ENCODE peak calls at places on chromosomes 12 and 14, in ten cellular contexts. J, X, P, D, Y, I, R, A, V and F are unnamed samples.

GRCh38 chr12:103697912-103698751 is 111.1 kb downstream of the STAB2 start:
- DNase-seq in J (no peak), X (no peak), P (no peak), D (no peak), Y (no peak), I (no peak), R (no peak), A (no peak), V (no peak), F (no peak)

GRCh38 chr14:32841698-32842097 is 97.0 kb upstream of the NPAS3 start:
- DNase-seq in J (no peak), X (no peak), P (no peak), D (no peak), Y (no peak), I (no peak), R (no peak), A (no peak), V (no peak), F (no peak)

GRCh38 chr12:48693572-48693971 is 11.5 kb upstream of the KANSL2 start:
- DNase-seq in J (no peak), X (no peak), P (no peak), D (no peak), Y (no peak), I (no peak), R (no peak), A (no peak), V (no peak), F (no peak)

GRCh38 chr12:63885401-63885800 is 40.9 kb downstream of the SRGAP1 start:
- DNase-seq in J (no peak), X (no peak), P (no peak), D (no peak), Y (no peak), I (no peak), R (no peak), A (no peak), V (no peak), F (no peak)

GRCh38 chr14:68640293-68640574 is 152.6 kb downstream of the ZFP36L1 start:
- DNase-seq in J (no peak), X (no peak), P (no peak), D (no peak), Y (no peak), I (no peak), R (no peak), A (no peak), V (no peak), F (no peak)

GRCh38 chr12:41188058-41188840 is at the start of gene PDZRN4:
- DNase-seq in J (no peak), X (no peak), P (peak), D (no peak), Y (peak), I (no peak), R (no peak), A (no peak), V (peak), F (peak)

GRCh38 chr12:132593071-132593470 is 17.3 kb downstream of the LRCOL1 start:
- DNase-seq in J (peak), X (no peak), P (no peak), D (no peak), Y (no peak), I (no peak), R (no peak), A (no peak), V (no peak), F (no peak)

GRCh38 chr14:99821519-99822165 is 28.4 kb downstream of the EML1 start:
- DNase-seq in J (no peak), X (peak), P (no peak), D (no peak), Y (no peak), I (no peak), R (peak), A (no peak), V (no peak), F (no peak)

GRCh38 chr12:109130755-109131521 is 14.6 kb downstream of the ACACB start:
- DNase-seq in J (no peak), X (no peak), P (peak), D (no peak), Y (peak), I (no peak), R (no peak), A (no peak), V (peak), F (peak)

GRCh38 chr12:50985322-50985721 is 33.0 kb downstream of the HIGD1C start:
- DNase-seq in J (no peak), X (peak), P (no peak), D (peak), Y (no peak), I (no peak), R (no peak), A (peak), V (peak), F (peak)

GRCh38 chr12:33593753-33594152 is 154.1 kb upstream of the SYT10 start:
- DNase-seq in J (no peak), X (no peak), P (no peak), D (no peak), Y (no peak), I (no peak), R (no peak), A (no peak), V (no peak), F (no peak)

GRCh38 chr14:63100597-63100996 is 55.3 kb upstream of the KCNH5 start:
- DNase-seq in J (no peak), X (no peak), P (no peak), D (no peak), Y (no peak), I (no peak), R (no peak), A (no peak), V (no peak), F (no peak)
- H3K4me3 ChIP-seq in J (no peak), X (no peak), P (no peak), D (no peak), Y (no peak), I (no peak), R (no peak), A (no peak), V (no peak), F (no peak)

GRCh38 chr12:65885312-65885711 is 61.0 kb downstream of the HMGA2 start:
- DNase-seq in J (no peak), X (peak), P (no peak), D (no peak), Y (no peak), I (no peak), R (no peak), A (no peak), V (no peak), F (no peak)

GRCh38 chr12:65889144-65889880 is 65.0 kb downstream of the HMGA2 start:
- DNase-seq in J (no peak), X (no peak), P (no peak), D (no peak), Y (no peak), I (no peak), R (no peak), A (no peak), V (no peak), F (no peak)

GRCh38 chr12:65891219-65891618 is 66.9 kb downstream of the HMGA2 start:
- DNase-seq in J (no peak), X (peak), P (no peak), D (no peak), Y (no peak), I (no peak), R (no peak), A (no peak), V (no peak), F (no peak)

GRCh38 chr12:65885716-65886115 is 61.4 kb downstream of the HMGA2 start:
- DNase-seq in J (no peak), X (no peak), P (no peak), D (no peak), Y (no peak), I (no peak), R (no peak), A (no peak), V (no peak), F (no peak)

GRCh38 chr12:65886996-65887395 is 62.7 kb downstream of the HMGA2 start:
- DNase-seq in J (no peak), X (peak), P (no peak), D (no peak), Y (no peak), I (no peak), R (no peak), A (no peak), V (no peak), F (no peak)
- H3K27ac ChIP-seq in J (no peak), X (no peak), P (no peak), D (peak), Y (no peak), I (no peak), R (no peak), A (no peak), V (no peak), F (no peak)

DNA sequence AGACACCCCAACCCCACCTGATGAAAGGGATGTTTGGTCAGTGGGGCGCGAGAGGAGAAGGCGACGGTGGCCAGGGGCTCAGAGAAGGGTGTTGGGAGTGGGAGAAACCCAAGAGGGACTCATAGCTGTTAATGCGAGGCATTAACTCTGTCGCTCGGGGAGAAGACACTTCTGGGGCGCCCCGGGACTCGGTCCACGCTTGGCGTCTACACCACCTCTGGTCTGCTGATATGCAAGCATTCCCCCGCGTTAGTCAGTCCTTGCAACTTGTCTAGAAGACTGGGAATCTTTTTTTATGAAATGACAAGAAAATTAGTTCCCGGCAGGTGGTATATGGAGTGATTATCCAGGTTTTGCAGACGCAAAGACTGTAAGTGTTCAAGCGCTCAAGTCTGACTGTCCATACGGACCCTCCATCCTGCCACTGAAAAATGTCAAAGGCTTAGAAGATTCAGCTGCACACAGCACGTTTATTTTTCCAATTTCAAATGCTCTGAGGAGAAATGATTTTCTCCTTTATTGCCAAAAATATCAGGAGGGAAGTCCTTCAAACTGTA is 385 bp upstream of the SLC35F4 start:
- DNase-seq in J (no peak), X (no peak), P (peak), D (no peak), Y (no peak), I (no peak), R (no peak), A (no peak), V (no peak), F (no peak)
- H3K4me3 ChIP-seq in J (no peak), X (no peak), P (peak), D (no peak), Y (no peak), I (no peak), R (no peak), A (no peak), V (peak), F (peak)

GRCh38 chr14:103920981-103921854 is 7.0 kb upstream of the TDRD9 start:
- DNase-seq in J (peak), X (peak), P (peak), D (peak), Y (peak), I (peak), R (peak), A (peak), V (peak), F (peak)
- H3K27ac ChIP-seq in J (peak), X (peak), P (no peak), D (peak), Y (peak), I (peak), R (peak), A (peak), V (peak), F (peak)

GRCh38 chr14:64464695-64465094 is 604 bp upstream of the AKAP5 start:
- DNase-seq in J (no peak), X (no peak), P (no peak), D (no peak), Y (no peak), I (no peak), R (no peak), A (peak), V (no peak), F (no peak)

GRCh38 chr14:64465208-64465821 is at the start of gene AKAP5:
- DNase-seq in J (peak), X (peak), P (peak), D (no peak), Y (peak), I (peak), R (peak), A (peak), V (no peak), F (no peak)

GRCh38 chr14:64465856-64466554 is 706 bp downstream of the AKAP5 start:
- DNase-seq in J (no peak), X (peak), P (peak), D (no peak), Y (no peak), I (no peak), R (peak), A (peak), V (no peak), F (no peak)

GRCh38 chr14:64463198-64463597 is 2.1 kb upstream of the AKAP5 start:
- DNase-seq in J (no peak), X (no peak), P (no peak), D (no peak), Y (no peak), I (no peak), R (no peak), A (no peak), V (no peak), F (no peak)

DNA sequence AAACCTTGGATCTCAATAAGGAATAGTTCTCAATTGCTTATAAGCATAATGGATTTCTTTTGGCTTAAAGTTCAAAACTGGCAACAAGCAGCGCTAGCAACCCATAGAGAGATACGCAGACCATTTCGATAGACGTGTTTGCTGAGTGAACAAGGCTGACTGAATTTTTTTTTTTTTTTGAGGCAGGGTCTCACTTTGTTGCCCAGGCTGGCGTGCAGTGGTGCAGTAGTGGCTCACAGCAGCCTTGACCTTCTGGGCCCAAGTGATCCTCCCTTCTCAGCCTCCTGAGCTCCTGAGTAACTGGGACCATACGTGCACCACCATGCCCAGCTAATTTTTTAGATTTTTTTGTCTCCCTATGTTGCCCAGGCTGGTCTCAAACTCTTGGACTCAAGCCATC is 1.4 kb upstream of the AKAP5 start:
- DNase-seq in J (no peak), X (no peak), P (no peak), D (no peak), Y (no peak), I (no peak), R (no peak), A (no peak), V (no peak), F (no peak)
- H3K4me3 ChIP-seq in J (no peak), X (no peak), P (no peak), D (no peak), Y (no peak), I (no peak), R (no peak), A (no peak), V (no peak), F (no peak)

DNA sequence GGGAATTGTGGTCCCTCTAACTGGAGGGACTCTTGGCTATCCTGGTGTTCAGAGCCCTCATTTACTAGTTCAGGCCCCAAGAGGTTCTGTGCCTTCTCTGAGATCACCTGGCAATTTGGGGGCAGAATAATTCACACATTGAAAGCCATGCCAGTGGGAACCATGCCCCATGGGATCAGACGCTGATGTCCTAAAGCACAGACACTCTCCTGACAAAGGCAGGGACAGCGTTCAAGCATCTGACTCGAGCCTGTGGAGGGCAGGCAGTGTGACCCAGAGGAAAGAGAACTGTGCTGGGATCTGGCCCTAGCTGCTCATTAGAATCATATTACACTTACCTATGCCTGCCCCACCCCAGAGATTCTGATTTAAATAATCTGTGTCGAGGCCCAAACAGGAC is 2.4 kb upstream of the ASB2 start:
- DNase-seq in J (no peak), X (no peak), P (no peak), D (no peak), Y (no peak), I (no peak), R (no peak), A (no peak), V (no peak), F (no peak)
- H3K27ac ChIP-seq in J (no peak), X (no peak), P (no peak), D (no peak), Y (peak), I (no peak), R (peak), A (no peak), V (peak), F (peak)

GRCh38 chr14:103091883-103092222 is 2.7 kb upstream of the EXOC3L4 start:
- DNase-seq in J (no peak), X (no peak), P (no peak), D (no peak), Y (no peak), I (no peak), R (no peak), A (no peak), V (no peak), F (no peak)
- H3K4me3 ChIP-seq in J (peak), X (peak), P (peak), D (peak), Y (peak), I (peak), R (peak), A (peak), V (peak), F (peak)

GRCh38 chr12:11797317-11797913 is 147.9 kb downstream of the ETV6 start:
- DNase-seq in J (no peak), X (peak), P (no peak), D (no peak), Y (no peak), I (no peak), R (no peak), A (no peak), V (no peak), F (no peak)

GRCh38 chr12:11797993-11798720 is 148.7 kb downstream of the ETV6 start:
- DNase-seq in J (no peak), X (no peak), P (no peak), D (no peak), Y (no peak), I (no peak), R (no peak), A (no peak), V (no peak), F (no peak)

GRCh38 chr12:11795910-11796459 is 146.5 kb downstream of the ETV6 start:
- DNase-seq in J (no peak), X (peak), P (peak), D (peak), Y (no peak), I (no peak), R (no peak), A (peak), V (no peak), F (no peak)

GRCh38 chr12:11801643-11802042 is 152.2 kb downstream of the ETV6 start:
- DNase-seq in J (no peak), X (no peak), P (no peak), D (no peak), Y (no peak), I (no peak), R (no peak), A (no peak), V (no peak), F (no peak)

GRCh38 chr12:11798856-11799530 is 149.5 kb downstream of the ETV6 start:
- DNase-seq in J (no peak), X (peak), P (no peak), D (no peak), Y (no peak), I (no peak), R (no peak), A (no peak), V (no peak), F (no peak)
- H3K27ac ChIP-seq in J (no peak), X (peak), P (no peak), D (no peak), Y (peak), I (peak), R (no peak), A (no peak), V (no peak), F (peak)

GRCh38 chr14:104973215-104974145 is 4.7 kb downstream of the AHNAK2 start:
- DNase-seq in J (peak), X (peak), P (peak), D (peak), Y (peak), I (no peak), R (peak), A (peak), V (peak), F (peak)

GRCh38 chr14:104971447-104972240 is 6.5 kb downstream of the AHNAK2 start:
- DNase-seq in J (peak), X (no peak), P (no peak), D (no peak), Y (no peak), I (no peak), R (no peak), A (no peak), V (no peak), F (no peak)

GRCh38 chr14:104970231-104971068 is 7.7 kb downstream of the AHNAK2 start:
- DNase-seq in J (peak), X (peak), P (peak), D (no peak), Y (peak), I (peak), R (peak), A (peak), V (peak), F (peak)

GRCh38 chr14:104974146-104974541 is 4.0 kb downstream of the AHNAK2 start:
- DNase-seq in J (no peak), X (no peak), P (no peak), D (no peak), Y (no peak), I (no peak), R (no peak), A (no peak), V (no peak), F (no peak)

DNA sequence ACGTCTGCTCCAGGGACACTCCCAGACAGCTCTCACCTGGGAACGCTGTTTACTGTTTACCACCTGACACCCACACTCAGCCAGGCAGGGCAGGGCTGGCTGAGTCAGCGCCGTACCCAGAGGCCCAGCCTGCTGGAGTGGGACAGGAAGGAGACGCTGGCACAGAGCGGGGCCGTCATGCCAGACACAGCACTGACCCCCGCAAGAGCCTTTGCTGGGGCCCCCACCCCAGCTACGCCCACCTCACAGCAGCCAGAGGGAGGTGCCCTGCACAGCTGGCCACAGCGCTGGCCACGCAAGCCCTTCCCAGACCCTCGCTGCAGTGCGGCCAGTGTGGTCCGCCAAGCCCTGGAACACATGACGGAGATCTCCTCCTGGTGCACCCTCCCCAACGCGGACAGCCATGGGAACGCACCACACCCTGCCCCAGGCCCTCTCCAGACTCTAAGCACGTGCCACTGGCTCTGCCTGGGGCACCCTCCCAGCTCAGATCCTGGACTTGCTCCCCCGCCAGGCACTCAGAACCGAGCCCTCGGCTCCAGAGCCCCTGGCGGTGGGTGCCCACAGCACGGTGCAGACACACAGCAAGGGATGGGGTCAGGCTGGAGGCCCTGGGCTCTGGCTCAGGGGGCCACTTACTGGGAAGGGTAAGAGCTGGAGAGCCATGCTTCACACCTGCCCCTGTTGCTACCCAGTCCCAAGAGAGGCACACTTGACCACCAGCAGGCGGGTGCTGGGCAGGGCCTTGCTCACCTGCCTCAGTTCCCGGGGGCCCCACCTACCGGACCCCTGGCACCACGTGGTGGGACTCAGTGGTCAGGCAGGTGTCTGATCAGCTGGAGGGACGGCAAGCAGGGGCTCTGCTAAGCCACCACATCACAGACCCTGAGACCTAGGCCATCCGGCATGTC is 5.6 kb downstream of the AHNAK2 start:
- DNase-seq in J (peak), X (no peak), P (no peak), D (no peak), Y (peak), I (no peak), R (peak), A (peak), V (no peak), F (peak)
- H3K4me3 ChIP-seq in J (no peak), X (no peak), P (no peak), D (peak), Y (no peak), I (peak), R (no peak), A (no peak), V (no peak), F (no peak)

DNA sequence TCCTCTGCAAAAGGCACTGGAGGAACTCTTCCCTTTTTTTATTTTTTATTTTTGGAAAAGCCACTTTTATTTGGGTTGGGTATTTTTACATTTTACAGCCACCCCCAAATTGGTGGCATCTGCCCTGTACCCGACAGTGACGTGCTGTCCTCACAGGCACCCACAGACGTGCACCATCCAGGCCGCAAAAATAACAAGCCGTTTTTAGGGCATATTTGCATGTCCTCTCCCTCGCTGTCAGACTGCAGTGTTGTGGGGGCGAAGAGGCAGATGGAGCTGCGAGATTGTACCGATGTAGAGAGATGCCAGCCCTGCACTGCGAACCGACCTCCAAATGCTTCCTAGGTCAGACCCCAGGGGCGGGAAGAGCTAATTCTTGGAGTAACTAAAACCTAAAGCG is 12.2 kb downstream of the JDP2 start:
- DNase-seq in J (no peak), X (no peak), P (no peak), D (no peak), Y (peak), I (no peak), R (no peak), A (no peak), V (no peak), F (no peak)
- H3K27ac ChIP-seq in J (no peak), X (no peak), P (no peak), D (no peak), Y (peak), I (no peak), R (no peak), A (no peak), V (no peak), F (peak)